ENCODE peak calls at places on chromosomes 7 and 10, in six cellular contexts. T, X, I, H, B and C are unnamed samples.

GRCh38 chr7:112263519-112263918 is 57.0 kb downstream of the ZNF277 start:
- DNase-seq in B (no peak), H (no peak), T (no peak), I (no peak), X (no peak), C (no peak)

GRCh38 chr7:47720141-47720906 is 138.4 kb upstream of the TNS3 start:
- DNase-seq in T (peak), B (no peak), H (no peak), X (no peak), I (peak), C (peak)

GRCh38 chr7:2802082-2802481 is 42.0 kb downstream of the GNA12 start:
- DNase-seq in T (no peak), X (no peak), B (peak), H (no peak), I (no peak), C (no peak)

GRCh38 chr7:6564091-6564770 is 13.0 kb upstream of the GRID2IP start:
- DNase-seq in T (no peak), X (no peak), I (no peak), B (no peak), H (no peak), C (no peak)

GRCh38 chr7:110803602-110804143 is 287.3 kb upstream of the LRRN3 start:
- DNase-seq in B (no peak), X (no peak), I (peak), T (no peak), H (no peak), C (no peak)

GRCh38 chr7:39133088-39133487 is 155.4 kb downstream of the POU6F2 start:
- DNase-seq in I (no peak), T (no peak), H (no peak), B (no peak), X (no peak), C (no peak)

GRCh38 chr7:22005151-22005550 is 59.5 kb upstream of the CDCA7L start:
- DNase-seq in I (no peak), B (no peak), H (no peak), X (no peak), T (no peak), C (no peak)

GRCh38 chr7:28804990-28805389 is 153.1 kb downstream of the TRIL start:
- DNase-seq in H (no peak), X (no peak), I (no peak), B (no peak), T (no peak), C (no peak)

GRCh38 chr10:97302088-97302791 is 9.8 kb upstream of the ARHGAP19 start:
- DNase-seq in B (no peak), H (no peak), T (no peak), I (no peak), X (no peak), C (no peak)

GRCh38 chr10:100882681-100883321 is 30.0 kb upstream of the SLF2 start:
- DNase-seq in B (peak), T (no peak), H (no peak), I (no peak), X (no peak), C (no peak)

GRCh38 chr10:88879754-88880286 is at the start of gene STAMBPL1:
- DNase-seq in T (peak), H (no peak), X (no peak), B (no peak), I (peak), C (peak)

GRCh38 chr7:2104107-2104710 is 128.5 kb downstream of the MAD1L1 start:
- DNase-seq in B (peak), X (peak), T (peak), I (peak), H (peak), C (peak)

GRCh38 chr10:46272863-46273415 is 13.9 kb upstream of the ANTXRL start:
- DNase-seq in I (no peak), T (no peak), H (no peak), B (no peak), X (no peak), C (no peak)

GRCh38 chr7:112446431-112446830 is 3.8 kb upstream of the IFRD1 start:
- DNase-seq in B (no peak), I (no peak), X (no peak), H (no peak), T (no peak), C (no peak)

GRCh38 chr10:15780353-15781135 is 60.8 kb upstream of the ITGA8 start:
- DNase-seq in H (no peak), T (no peak), X (no peak), B (peak), I (no peak), C (peak)

GRCh38 chr7:55309040-55309991 is 55.8 kb upstream of the LANCL2 start:
- DNase-seq in X (no peak), T (no peak), I (peak), B (no peak), H (no peak), C (no peak)

GRCh38 chr7:2156756-2157472 is 75.8 kb downstream of the MAD1L1 start:
- DNase-seq in B (no peak), X (no peak), I (no peak), H (no peak), T (no peak), C (no peak)

GRCh38 chr10:75107756-75108683 is 3.4 kb upstream of the SAMD8 start:
- DNase-seq in B (no peak), X (no peak), I (no peak), T (peak), H (no peak), C (peak)

GRCh38 chr10:120735773-120736371 is 115.3 kb upstream of the WDR11 start:
- DNase-seq in I (no peak), B (peak), X (peak), H (no peak), T (no peak), C (no peak)

GRCh38 chr7:141113131-141113530 is 39.3 kb downstream of the TMEM178B start:
- DNase-seq in X (no peak), H (no peak), T (no peak), B (no peak), I (no peak), C (no peak)

GRCh38 chr10:23643396-23643795 is 204.5 kb downstream of the OTUD1 start:
- DNase-seq in X (no peak), T (no peak), B (no peak), I (peak), H (peak), C (no peak)

GRCh38 chr10:60479305-60480020 is 89.8 kb upstream of the ANK3 start:
- DNase-seq in T (no peak), H (no peak), X (no peak), I (no peak), B (no peak), C (no peak)

GRCh38 chr10:112137381-112137987 is 46.1 kb downstream of the GPAM start:
- DNase-seq in B (peak), I (peak), H (peak), X (peak), T (peak), C (peak)

GRCh38 chr7:117083648-117084047 is 130.3 kb downstream of the ST7 start:
- DNase-seq in T (no peak), X (no peak), I (no peak), B (no peak), H (no peak), C (no peak)

GRCh38 chr10:10605551-10606081 is 412.1 kb upstream of the CELF2 start:
- DNase-seq in B (peak), X (no peak), H (no peak), I (peak), T (peak), C (peak)

GRCh38 chr10:110447886-110448285 is 49.8 kb upstream of the DUSP5 start:
- DNase-seq in I (no peak), T (no peak), H (no peak), B (no peak), X (no peak), C (peak)

GRCh38 chr7:135599471-135599870 is 41.8 kb downstream of the NUP205 start:
- DNase-seq in H (no peak), X (no peak), B (no peak), I (no peak), T (no peak), C (no peak)

GRCh38 chr7:81956520-81956919 is 186.7 kb upstream of the HGF start:
- DNase-seq in X (peak), B (peak), H (no peak), I (no peak), T (no peak), C (no peak)

GRCh38 chr10:62804384-62805138 is at the start of gene ADO:
- DNase-seq in I (peak), H (peak), X (peak), B (peak), T (peak), C (peak)

GRCh38 chr7:135856356-135857144 is 107.9 kb upstream of the FAM180A start:
- DNase-seq in B (no peak), X (no peak), H (no peak), I (no peak), T (no peak), C (no peak)

GRCh38 chr7:94913391-94913790 is 6.0 kb downstream of the PPP1R9A start:
- DNase-seq in B (no peak), T (no peak), I (no peak), X (no peak), H (no peak), C (no peak)

GRCh38 chr10:113320213-113320612 is 232.6 kb upstream of the HABP2 start:
- DNase-seq in I (no peak), T (no peak), X (no peak), B (no peak), H (no peak), C (no peak)

GRCh38 chr7:103521917-103522316 is 75.9 kb upstream of the SLC26A5 start:
- DNase-seq in X (no peak), H (no peak), I (no peak), T (no peak), B (no peak), C (no peak)

GRCh38 chr7:67754651-67755050 is 758.0 kb downstream of the TYW1 start:
- DNase-seq in I (no peak), H (no peak), X (no peak), B (no peak), T (no peak), C (no peak)

GRCh38 chr10:129465796-129466702 is 992 bp upstream of the MGMT start:
- DNase-seq in B (no peak), X (no peak), T (no peak), I (peak), H (no peak), C (no peak)

GRCh38 chr10:129464251-129464650 is 2.8 kb upstream of the MGMT start:
- DNase-seq in B (no peak), T (no peak), I (no peak), X (no peak), H (no peak), C (no peak)

GRCh38 chr10:129467346-129468119 is 492 bp downstream of the MGMT start:
- DNase-seq in H (no peak), B (peak), I (peak), X (peak), T (no peak), C (peak)

GRCh38 chr10:129468187-129468586 is 1.1 kb downstream of the MGMT start:
- DNase-seq in B (no peak), T (no peak), X (no peak), H (no peak), I (no peak), C (no peak)

DNA sequence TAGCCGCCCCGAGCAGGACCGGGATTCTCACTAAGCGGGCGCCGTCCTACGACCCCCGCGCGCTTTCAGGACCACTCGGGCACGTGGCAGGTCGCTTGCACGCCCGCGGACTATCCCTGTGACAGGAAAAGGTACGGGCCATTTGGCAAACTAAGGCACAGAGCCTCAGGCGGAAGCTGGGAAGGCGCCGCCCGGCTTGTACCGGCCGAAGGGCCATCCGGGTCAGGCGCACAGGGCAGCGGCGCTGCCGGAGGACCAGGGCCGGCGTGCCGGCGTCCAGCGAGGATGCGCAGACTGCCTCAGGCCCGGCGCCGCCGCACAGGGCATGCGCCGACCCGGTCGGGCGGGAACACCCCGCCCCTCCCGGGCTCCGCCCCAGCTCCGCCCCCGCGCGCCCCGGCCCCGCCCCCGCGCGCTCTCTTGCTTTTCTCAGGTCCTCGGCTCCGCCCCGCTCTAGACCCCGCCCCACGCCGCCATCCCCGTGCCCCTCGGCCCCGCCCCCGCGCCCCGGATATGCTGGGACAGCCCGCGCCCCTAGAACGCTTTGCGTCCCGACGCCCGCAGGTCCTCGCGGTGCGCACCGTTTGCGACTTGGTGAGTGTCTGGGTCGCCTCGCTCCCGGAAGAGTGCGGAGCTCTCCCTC is at the start of gene MGMT:
- DNase-seq in I (peak), H (peak), B (peak), T (peak), X (peak), C (peak)
- TF ChIP-seq POLR2A in I (peak), H (no peak), B (peak), T (no peak), X (peak), C (peak)

DNA sequence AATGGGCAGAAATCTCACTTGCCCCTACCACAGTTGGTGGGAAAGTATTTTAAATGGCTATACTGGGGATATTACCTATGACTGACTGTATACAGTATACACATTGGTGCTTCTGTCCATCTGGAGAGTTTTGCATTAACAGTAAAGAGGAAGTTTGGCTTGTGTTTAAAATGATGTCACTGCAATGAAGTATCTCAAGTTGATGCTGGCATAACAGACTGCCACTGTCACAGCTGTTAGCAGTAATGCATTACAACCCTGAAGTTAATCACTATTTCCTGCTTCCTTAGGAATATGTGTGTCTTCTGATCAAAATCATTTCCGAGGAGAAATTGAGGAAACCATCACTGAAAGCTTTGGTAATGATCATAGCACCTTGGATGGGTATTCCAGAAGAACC is 1.9 kb downstream of the DKK1 start:
- DNase-seq in I (no peak), T (no peak), X (no peak), B (peak), H (no peak), C (no peak)
- TF ChIP-seq POLR2AphosphoS5 in I (no peak), T (no peak), X (peak), B (peak), H (no peak), C (no peak)

DNA sequence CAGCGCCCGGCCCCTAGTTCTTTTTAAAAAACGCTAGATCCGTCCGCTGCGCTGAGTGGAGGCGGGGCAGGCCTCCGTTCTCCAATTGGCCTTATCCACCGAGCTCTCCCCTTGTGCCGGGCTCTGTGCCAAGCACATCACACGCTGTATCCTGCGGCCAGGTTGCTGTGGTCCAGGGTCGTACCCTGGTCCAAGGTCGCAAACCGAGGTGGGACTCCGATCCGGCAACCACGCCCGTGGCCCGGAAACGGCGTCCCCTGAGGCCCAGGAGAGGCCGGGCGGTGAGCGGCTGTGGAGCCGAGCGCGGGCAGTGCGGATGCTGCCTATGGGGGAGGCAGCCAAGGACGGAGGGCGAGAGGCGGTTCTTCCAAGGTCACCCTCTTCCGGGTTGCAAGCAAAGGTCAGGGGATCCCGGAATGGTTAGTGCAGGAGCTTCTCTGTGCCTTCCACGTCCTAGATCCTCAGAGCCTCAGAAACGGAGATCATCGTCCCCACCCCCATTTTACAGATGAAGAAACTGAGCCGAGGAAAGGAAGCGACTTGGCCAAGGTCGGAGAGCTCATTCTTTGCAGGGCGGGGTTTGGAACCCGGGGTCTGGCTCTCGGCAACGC is 72.4 kb upstream of the LRRC4 start:
- DNase-seq in B (peak), X (peak), H (no peak), I (no peak), T (no peak), C (no peak)
- H3K4me3 ChIP-seq in B (no peak), X (peak), H (peak), I (peak), T (peak), C (peak)

DNA sequence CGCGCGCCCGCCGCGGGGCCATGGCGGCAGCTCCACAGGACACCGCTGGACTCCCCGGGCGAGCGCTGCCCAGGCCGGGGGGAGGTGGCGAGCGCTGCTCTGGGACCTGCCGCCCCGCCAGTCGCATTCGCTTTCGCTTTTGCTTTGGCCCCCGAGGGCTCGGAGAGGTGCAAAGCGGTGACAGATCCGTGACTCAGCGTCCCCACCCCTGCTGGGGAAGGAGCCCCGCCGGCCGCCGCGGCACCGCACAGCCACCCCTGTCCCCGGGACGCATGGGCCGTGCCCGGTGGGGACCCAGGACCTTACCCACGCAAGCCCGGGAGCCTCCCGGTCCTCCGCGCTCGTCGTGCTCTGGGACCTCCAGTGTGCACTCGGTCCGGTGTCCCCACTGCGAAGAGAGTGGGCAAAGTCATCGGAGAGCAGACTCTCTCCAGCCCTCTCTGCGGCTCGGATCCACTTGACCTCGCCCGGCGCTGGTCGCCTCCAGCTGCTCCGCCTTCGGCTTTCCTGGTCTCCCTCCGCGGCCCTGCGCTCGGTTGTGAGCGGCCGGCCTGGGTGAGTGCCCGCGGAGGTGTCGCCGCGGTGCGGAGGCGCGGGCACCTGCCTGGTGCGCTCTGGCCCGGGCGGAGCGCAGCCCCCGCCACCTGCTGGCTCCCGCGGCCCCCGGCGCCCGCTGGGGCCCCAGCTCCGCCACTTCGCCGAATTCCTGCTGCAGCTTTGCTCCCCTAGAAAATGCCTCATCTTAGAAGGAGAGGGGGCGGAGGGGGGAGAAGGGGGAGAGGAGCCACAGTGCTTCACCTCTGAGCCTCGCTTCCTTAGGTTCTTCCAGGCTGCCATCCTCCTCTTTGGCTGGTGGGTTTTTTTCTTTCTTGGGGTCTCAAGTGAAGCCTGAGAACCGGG is at the start of gene IL15RA:
- DNase-seq in X (peak), B (peak), T (peak), H (no peak), I (peak), C (peak)
- TF ChIP-seq POLR2A in X (no peak), B (no peak), T (no peak), H (no peak), I (peak), C (no peak)

GRCh38 chr10:17199351-17199804 is 2.1 kb downstream of the TRDMT1 start:
- DNase-seq in H (no peak), B (peak), T (no peak), X (no peak), I (no peak), C (no peak)

GRCh38 chr10:17200035-17200884 is 1.2 kb downstream of the TRDMT1 start:
- DNase-seq in B (peak), X (no peak), T (no peak), H (no peak), I (no peak), C (no peak)

GRCh38 chr10:17202506-17202905 is 1.0 kb upstream of the TRDMT1 start:
- DNase-seq in T (no peak), X (no peak), I (no peak), H (no peak), B (no peak), C (no peak)

GRCh38 chr10:17200885-17201164 is 647 bp downstream of the TRDMT1 start:
- DNase-seq in T (no peak), I (peak), X (no peak), H (no peak), B (peak), C (peak)

GRCh38 chr10:17201165-17202013 is at the start of gene TRDMT1:
- DNase-seq in X (peak), T (peak), I (peak), B (peak), H (peak), C (peak)
- TF ChIP-seq POLR2AphosphoS5 in X (no peak), T (peak), I (peak), B (peak), H (peak), C (peak)

GRCh38 chr10:104351919-104352318 is 1.7 kb upstream of the CFAP58 start:
- DNase-seq in H (no peak), X (no peak), I (no peak), T (no peak), B (no peak), C (no peak)

GRCh38 chr10:104349623-104350142 is 4.0 kb upstream of the CFAP58 start:
- DNase-seq in B (peak), T (no peak), H (no peak), I (peak), X (peak), C (no peak)

GRCh38 chr10:104350146-104350635 is 3.4 kb upstream of the CFAP58 start:
- DNase-seq in H (no peak), T (no peak), B (peak), X (peak), I (no peak), C (no peak)

GRCh38 chr10:104351067-104351681 is 2.5 kb upstream of the CFAP58 start:
- DNase-seq in H (no peak), T (no peak), X (no peak), I (no peak), B (no peak), C (no peak)

GRCh38 chr10:104353325-104354048 is at the start of gene CFAP58:
- DNase-seq in X (peak), I (peak), T (peak), H (peak), B (peak), C (peak)
- H3K4me3 ChIP-seq in X (peak), I (peak), T (peak), H (peak), B (peak), C (peak)

GRCh38 chr7:107044347-107045194 is at the start of gene PRKAR2B:
- DNase-seq in X (peak), H (peak), B (peak), T (peak), I (peak), C (peak)
- TF ChIP-seq POLR2A in X (no peak), H (no peak), B (peak), T (no peak), I (no peak), C (no peak)